ENCODE peak calls at places on chromosome 5, in seven cellular contexts. L, V, B, P, A, H and Q are unnamed samples.

GRCh38 chr5:106601605-106602004 is 1069.1 kb downstream of the EFNA5 start:
- DNase-seq in A (no peak), V (no peak), B (no peak), P (no peak), L (no peak), H (no peak), Q (no peak)

GRCh38 chr5:108094808-108095207 is 287.1 kb downstream of the FBXL17 start:
- DNase-seq in V (no peak), B (no peak), H (no peak), A (no peak), L (no peak), P (no peak), Q (no peak)

GRCh38 chr5:102106599-102106998 is 189.5 kb downstream of the SLCO4C1 start:
- DNase-seq in L (no peak), P (no peak), H (no peak), B (no peak), A (no peak), V (no peak), Q (no peak)

GRCh38 chr5:178213748-178214151 is 9.4 kb downstream of the HNRNPAB start:
- DNase-seq in H (no peak), L (no peak), V (no peak), A (no peak), P (no peak), B (no peak), Q (no peak)

GRCh38 chr5:120624021-120624563 is 160.0 kb downstream of the PRR16 start:
- DNase-seq in V (no peak), L (no peak), P (no peak), B (no peak), H (no peak), A (no peak), Q (no peak)

GRCh38 chr5:98111686-98112085 is 661.8 kb upstream of the RGMB start:
- DNase-seq in V (no peak), L (no peak), B (no peak), P (no peak), A (no peak), H (no peak), Q (no peak)

GRCh38 chr5:75053286-75054109 is 1.1 kb upstream of the GCNT4 start:
- DNase-seq in L (no peak), P (no peak), A (peak), B (peak), H (peak), V (peak), Q (peak)

GRCh38 chr5:178831049-178831448 is 28.7 kb upstream of the ZNF354B start:
- DNase-seq in V (peak), P (no peak), A (no peak), B (no peak), L (no peak), H (no peak), Q (no peak)

GRCh38 chr5:179261301-179262125 is 83.7 kb downstream of the ADAMTS2 start:
- DNase-seq in B (peak), H (no peak), A (peak), V (peak), P (no peak), L (no peak), Q (no peak)